ENCODE peak calls at places on chromosomes 3 and 15, in seven cellular contexts. X is bronchial epithelial cell, S is MCF 10A, H is cardiac fibroblast, T is thoracic aorta, W is body of pancreas, C is mesothelial cell of epicardium. B is an unnamed sample.

GRCh38 chr3:189233225-189233858 is 61.6 kb downstream of the TPRG1 start:
- DNase-seq in T (no peak), H (peak; percentile 69), X (peak; percentile 72), S (peak; percentile 78), W (peak; percentile 67), C (no peak), B (no peak)

GRCh38 chr3:197913981-197914380 is 36.0 kb upstream of the RPL35A start:
- DNase-seq in C (no peak), T (no peak), H (no peak), S (no peak), W (no peak), X (no peak), B (no peak)

GRCh38 chr3:78274475-78275065 is 1234.7 kb downstream of the ROBO2 start:
- DNase-seq in C (no peak), H (no peak), S (no peak), X (no peak), W (no peak), T (no peak), B (no peak)

GRCh38 chr3:102265720-102266119 is 169.1 kb upstream of the ZPLD1 start:
- DNase-seq in C (no peak), T (no peak), X (no peak), H (peak; percentile 19), S (no peak), W (no peak), B (no peak)

GRCh38 chr15:63044645-63045437 is 2.3 kb downstream of the TPM1 start:
- DNase-seq in S (no peak), T (no peak), W (no peak), C (no peak), X (no peak), H (peak; percentile 62), B (no peak)

GRCh38 chr3:114686624-114687023 is 392.8 kb downstream of the TIGIT start:
- DNase-seq in H (no peak), X (no peak), S (no peak), T (no peak), W (no peak), C (no peak), B (no peak)

GRCh38 chr3:64244011-64244942 is 19.0 kb upstream of the PRICKLE2 start:
- DNase-seq in W (no peak), S (peak; percentile 54), T (no peak), X (peak; percentile 44), C (no peak), H (peak; percentile 45), B (no peak)

GRCh38 chr3:60202052-60202753 is 1049.0 kb downstream of the FHIT start:
- DNase-seq in C (no peak), T (no peak), S (no peak), W (no peak), H (no peak), X (no peak), B (no peak)

GRCh38 chr3:29171583-29171990 is 109.3 kb upstream of the RBMS3 start:
- DNase-seq in W (no peak), C (no peak), H (peak; percentile 63), T (no peak), S (no peak), X (no peak), B (no peak)

GRCh38 chr3:72903004-72903403 is 15.2 kb downstream of the GXYLT2 start:
- DNase-seq in S (peak; percentile 81), C (no peak), W (no peak), X (peak; percentile 96), H (peak; percentile 96), T (no peak), B (no peak)

GRCh38 chr3:39013921-39014509 is 37.7 kb downstream of the SCN11A start:
- DNase-seq in T (no peak), W (no peak), S (no peak), C (no peak), H (no peak), X (peak; percentile 37), B (no peak)

GRCh38 chr3:186141776-186142175 is 32.9 kb upstream of the ETV5 start:
- DNase-seq in H (no peak), T (no peak), S (no peak), W (no peak), C (no peak), X (no peak), B (no peak)

GRCh38 chr15:92155941-92156340 is 237.7 kb upstream of the ST8SIA2 start:
- DNase-seq in C (no peak), W (no peak), H (no peak), S (no peak), T (no peak), X (no peak), B (no peak)

GRCh38 chr3:3744826-3745225 is 54.4 kb upstream of the LRRN1 start:
- DNase-seq in T (no peak), X (no peak), C (no peak), S (no peak), W (no peak), H (no peak), B (no peak)

GRCh38 chr15:101052031-101052620 is 133.0 kb downstream of the LRRK1 start:
- DNase-seq in S (no peak), C (no peak), T (no peak), X (no peak), W (no peak), H (no peak), B (no peak)

GRCh38 chr15:96849501-96849900 is 519.0 kb downstream of the NR2F2 start:
- DNase-seq in H (peak; percentile 86), W (no peak), T (no peak), X (no peak), C (no peak), S (peak; percentile 11), B (no peak)

GRCh38 chr15:68347392-68347791 is 69.8 kb downstream of the FEM1B start:
- DNase-seq in S (no peak), T (no peak), C (no peak), X (no peak), H (peak; percentile 42), W (no peak), B (no peak)

GRCh38 chr15:39275066-39275465 is 305.8 kb upstream of the THBS1 start:
- DNase-seq in S (no peak), X (no peak), H (no peak), C (no peak), T (no peak), W (no peak), B (no peak)

GRCh38 chr3:62051506-62051905 is 321.8 kb downstream of the FEZF2 start:
- DNase-seq in W (peak; percentile 55), C (no peak), T (no peak), H (peak; percentile 61), S (peak; percentile 65), X (peak; percentile 40), B (no peak)
- TF ChIP-seq CTCF in W (peak; percentile 14), C (no peak), T (no peak), H (peak; percentile 39), S (peak; percentile 27), X (peak; percentile 49), B (no peak)

DNA sequence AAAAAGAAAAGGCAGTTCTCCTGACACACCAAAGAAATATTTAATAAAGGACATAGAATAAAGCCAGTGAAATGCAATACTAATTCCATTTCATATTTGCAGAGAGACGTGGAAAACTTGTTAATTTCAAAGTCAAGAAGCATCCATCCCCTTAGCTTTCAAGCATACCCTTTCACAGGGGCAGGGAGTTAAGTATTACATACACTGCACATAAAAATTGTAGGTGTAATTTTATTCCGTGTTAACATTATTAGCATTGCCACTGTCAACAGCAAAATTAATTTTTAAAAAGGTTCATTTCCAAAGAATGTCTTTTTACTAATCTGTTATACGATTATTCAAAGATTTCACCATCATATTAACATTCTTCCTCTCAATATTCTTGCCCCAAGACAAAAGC is 518.0 kb downstream of the MECOM start:
- DNase-seq in C (no peak), S (peak; percentile 21), X (peak; percentile 48), T (no peak), H (peak; percentile 6), W (no peak), B (no peak)
- TF ChIP-seq CTCF in C (no peak), S (no peak), X (no peak), T (no peak), H (no peak), W (no peak), B (no peak)

GRCh38 chr15:56890038-56890437 is 28.4 kb upstream of the TCF12 start:
- DNase-seq in S (no peak), T (no peak), H (no peak), X (no peak), C (no peak), W (no peak), B (no peak)

GRCh38 chr15:56883088-56883487 is 35.4 kb upstream of the TCF12 start:
- DNase-seq in H (no peak), T (no peak), W (no peak), S (no peak), X (no peak), C (no peak), B (no peak)

GRCh38 chr15:56886450-56886856 is 32.0 kb upstream of the TCF12 start:
- DNase-seq in C (no peak), H (no peak), T (no peak), S (no peak), W (peak; percentile 7), X (no peak), B (no peak)

GRCh38 chr15:56887782-56888127 is 30.7 kb upstream of the TCF12 start:
- DNase-seq in W (no peak), H (no peak), S (no peak), C (no peak), X (no peak), T (no peak), B (no peak)

GRCh38 chr15:56886878-56887781 is 31.3 kb upstream of the TCF12 start:
- DNase-seq in X (peak; percentile 78), T (peak; percentile 64), W (peak; percentile 95), S (peak; percentile 93), H (peak; percentile 96), C (peak; percentile 87), B (peak; percentile 84)
- TF ChIP-seq CTCF in X (no peak), T (no peak), W (no peak), S (no peak), H (no peak), C (no peak), B (no peak)

GRCh38 chr3:14204605-14205284 is 26.1 kb downstream of the LSM3 start:
- DNase-seq in C (no peak), H (peak; percentile 33), X (no peak), S (no peak), W (peak; percentile 57), T (no peak), B (no peak)

GRCh38 chr3:14208977-14209394 is 30.4 kb downstream of the LSM3 start:
- DNase-seq in W (no peak), H (no peak), T (no peak), X (no peak), S (no peak), C (no peak), B (no peak)

GRCh38 chr3:14208168-14208567 is 29.6 kb downstream of the LSM3 start:
- DNase-seq in T (no peak), C (no peak), X (no peak), H (no peak), S (no peak), W (no peak), B (no peak)

GRCh38 chr3:14203521-14204079 is 25.0 kb downstream of the LSM3 start:
- DNase-seq in W (peak; percentile 70), C (no peak), T (no peak), X (peak; percentile 72), H (peak; percentile 88), S (peak; percentile 75), B (peak; percentile 55)

DNA sequence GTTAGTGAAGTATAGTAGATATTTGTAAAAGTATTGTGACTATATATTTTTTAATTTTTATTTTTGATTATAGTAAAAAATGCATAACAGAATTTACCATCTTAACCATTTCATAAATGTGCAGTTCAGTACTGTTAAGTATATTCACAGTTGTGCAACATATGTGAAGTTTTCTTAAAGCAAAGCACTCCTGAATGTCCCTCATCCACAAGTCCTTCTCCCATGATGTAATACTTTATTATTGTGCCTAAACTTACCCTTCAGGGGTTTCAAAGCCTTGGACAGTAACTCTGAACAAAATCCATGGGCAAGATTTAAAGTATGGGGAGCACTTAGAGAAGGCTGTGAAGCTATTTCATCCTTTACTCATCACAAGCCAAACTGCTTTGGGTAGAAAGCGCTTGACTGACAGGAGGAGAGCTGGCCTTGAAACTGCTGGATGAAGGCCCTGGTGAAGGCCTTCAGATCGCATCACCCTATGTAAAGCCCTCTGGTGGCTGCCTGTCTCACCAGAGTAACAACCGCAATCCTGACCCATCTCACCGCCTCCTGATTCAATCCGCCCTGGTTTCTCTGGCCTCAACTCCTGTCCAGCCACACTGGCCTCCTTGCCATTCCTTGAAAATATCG is 28.0 kb downstream of the LSM3 start:
- DNase-seq in X (no peak), W (no peak), S (no peak), T (no peak), H (no peak), C (no peak), B (no peak)
- TF ChIP-seq CTCF in X (no peak), W (no peak), S (no peak), T (no peak), H (no peak), C (no peak), B (no peak)

B was measured in CD14-positive monocyte.